ENCODE peak calls at places on chromosomes 12 and 14, in ten cellular contexts. V is AG09309; S is GM23338; B is dorsolateral prefrontal cortex; Y is HepG2; J is pancreas; C is MM.1S; U is hepatocyte; F is OCI-LY7; X is CD8-positive, alpha-beta memory T cell. A is an unnamed sample.

GRCh38 chr12:131831021-131831571 is 2.9 kb downstream of the MMP17 start:
- DNase-seq in V (no peak), S (no peak), B (no peak), Y (no peak), J (peak), C (no peak), U (peak), F (no peak), X (peak), A (no peak)

GRCh38 chr12:66555113-66555512 is 123.8 kb downstream of the GRIP1 start:
- DNase-seq in V (no peak), S (peak), B (no peak), Y (no peak), J (no peak), C (no peak), U (no peak), F (no peak), X (no peak), A (no peak)

GRCh38 chr12:45224311-45224710 is 8.4 kb downstream of the ANO6 start:
- DNase-seq in V (no peak), S (no peak), B (no peak), Y (no peak), J (no peak), C (peak), U (no peak), F (no peak), X (no peak), A (no peak)

GRCh38 chr14:35347323-35348043 is 55.3 kb downstream of the PSMA6 start:
- DNase-seq in V (no peak), S (peak), B (no peak), Y (peak), J (peak), C (no peak), U (peak), F (no peak), X (no peak), A (no peak)

GRCh38 chr12:80777587-80777986 is 60.9 kb downstream of the MYF5 start:
- DNase-seq in V (no peak), S (no peak), B (no peak), Y (peak), J (no peak), C (no peak), U (no peak), F (no peak), X (no peak), A (no peak)

GRCh38 chr12:95740751-95741150 is 49.8 kb downstream of the NTN4 start:
- DNase-seq in V (no peak), S (no peak), B (no peak), Y (no peak), J (no peak), C (no peak), U (no peak), F (no peak), X (no peak), A (no peak)

GRCh38 chr12:64674367-64674922 is 64.2 kb downstream of the RASSF3 start:
- DNase-seq in V (no peak), S (no peak), B (no peak), Y (no peak), J (no peak), C (no peak), U (no peak), F (peak), X (peak), A (no peak)

GRCh38 chr14:37889087-37889486 is 293.7 kb downstream of the TTC6 start:
- DNase-seq in V (no peak), S (no peak), B (no peak), Y (peak), J (no peak), C (no peak), U (no peak), F (no peak), X (no peak), A (no peak)

GRCh38 chr14:95691591-95691990 is 5.4 kb downstream of the TCL1B start:
- DNase-seq in V (no peak), S (no peak), B (no peak), Y (no peak), J (no peak), C (no peak), U (no peak), F (no peak), X (no peak), A (no peak)

GRCh38 chr12:123532808-123533649 is 490 bp downstream of the RILPL1 start:
- DNase-seq in V (no peak), S (peak), B (no peak), Y (peak), J (peak), C (no peak), U (peak), F (peak), X (no peak), A (peak)

GRCh38 chr12:114018669-114019068 is 52.5 kb upstream of the RBM19 start:
- DNase-seq in V (no peak), S (no peak), B (no peak), Y (no peak), J (no peak), C (no peak), U (no peak), F (no peak), X (no peak), A (no peak)

GRCh38 chr12:32034045-32034444 is 72.6 kb upstream of the BICD1 start:
- DNase-seq in V (no peak), S (no peak), B (no peak), Y (no peak), J (no peak), C (no peak), U (peak), F (no peak), X (no peak), A (no peak)

GRCh38 chr14:31387091-31387490 is 33.3 kb downstream of the HEATR5A start:
- DNase-seq in V (no peak), S (peak), B (no peak), Y (no peak), J (no peak), C (no peak), U (no peak), F (no peak), X (no peak), A (no peak)

GRCh38 chr12:53533476-53533875 is 26.2 kb upstream of the NPFF start:
- DNase-seq in V (no peak), S (no peak), B (no peak), Y (no peak), J (no peak), C (no peak), U (no peak), F (no peak), X (no peak), A (no peak)

GRCh38 chr12:51911307-51911706 is 4.0 kb downstream of the ACVRL1 start:
- DNase-seq in V (no peak), S (no peak), B (no peak), Y (no peak), J (peak), C (no peak), U (no peak), F (no peak), X (no peak), A (peak)

GRCh38 chr14:41498959-41499358 is 107.7 kb upstream of the LRFN5 start:
- DNase-seq in V (no peak), S (no peak), B (no peak), Y (no peak), J (no peak), C (no peak), U (no peak), F (no peak), X (no peak), A (no peak)

GRCh38 chr14:38207830-38208815 is at the start of gene SSTR1:
- DNase-seq in V (no peak), S (peak), B (peak), Y (peak), J (peak), C (no peak), U (peak), F (no peak), X (no peak), A (no peak)

GRCh38 chr12:121358093-121358492 is 5.9 kb upstream of the ANAPC5 start:
- DNase-seq in V (no peak), S (no peak), B (no peak), Y (peak), J (no peak), C (no peak), U (peak), F (no peak), X (no peak), A (no peak)

GRCh38 chr12:108980831-108981618 is 39.8 kb downstream of the SVOP start:
- DNase-seq in V (peak), S (peak), B (no peak), Y (no peak), J (no peak), C (no peak), U (no peak), F (no peak), X (no peak), A (no peak)

GRCh38 chr12:28057856-28058615 is 85.5 kb upstream of the PTHLH start:
- DNase-seq in V (peak), S (no peak), B (no peak), Y (no peak), J (no peak), C (no peak), U (no peak), F (no peak), X (no peak), A (no peak)

GRCh38 chr14:73728106-73729014 is 14.2 kb upstream of the PNMA1 start:
- DNase-seq in V (no peak), S (peak), B (peak), Y (peak), J (peak), C (peak), U (peak), F (peak), X (peak), A (peak)

GRCh38 chr12:123033392-123034021 is 53.0 kb downstream of the ARL6IP4 start:
- DNase-seq in V (no peak), S (no peak), B (no peak), Y (no peak), J (no peak), C (no peak), U (no peak), F (no peak), X (no peak), A (no peak)

GRCh38 chr14:104925214-104925899 is 678 bp downstream of the PLD4 start:
- DNase-seq in V (no peak), S (no peak), B (no peak), Y (no peak), J (no peak), C (no peak), U (no peak), F (no peak), X (no peak), A (no peak)
- H3K4me3 ChIP-seq in V (no peak), S (no peak), B (peak), Y (no peak), J (no peak), C (no peak), U (no peak), F (peak), X (no peak), A (no peak)

GRCh38 chr14:77022219-77022852 is 6.2 kb downstream of the IRF2BPL start:
- DNase-seq in V (no peak), S (no peak), B (no peak), Y (no peak), J (no peak), C (peak), U (peak), F (no peak), X (no peak), A (no peak)

GRCh38 chr14:77023001-77023996 is 5.2 kb downstream of the IRF2BPL start:
- DNase-seq in V (no peak), S (peak), B (peak), Y (peak), J (no peak), C (no peak), U (peak), F (no peak), X (no peak), A (peak)

GRCh38 chr14:77025744-77026165 is 2.8 kb downstream of the IRF2BPL start:
- DNase-seq in V (no peak), S (peak), B (no peak), Y (no peak), J (no peak), C (no peak), U (no peak), F (no peak), X (no peak), A (no peak)

GRCh38 chr14:77026166-77026929 is 2.2 kb downstream of the IRF2BPL start:
- DNase-seq in V (no peak), S (peak), B (peak), Y (no peak), J (peak), C (no peak), U (peak), F (no peak), X (no peak), A (peak)

DNA sequence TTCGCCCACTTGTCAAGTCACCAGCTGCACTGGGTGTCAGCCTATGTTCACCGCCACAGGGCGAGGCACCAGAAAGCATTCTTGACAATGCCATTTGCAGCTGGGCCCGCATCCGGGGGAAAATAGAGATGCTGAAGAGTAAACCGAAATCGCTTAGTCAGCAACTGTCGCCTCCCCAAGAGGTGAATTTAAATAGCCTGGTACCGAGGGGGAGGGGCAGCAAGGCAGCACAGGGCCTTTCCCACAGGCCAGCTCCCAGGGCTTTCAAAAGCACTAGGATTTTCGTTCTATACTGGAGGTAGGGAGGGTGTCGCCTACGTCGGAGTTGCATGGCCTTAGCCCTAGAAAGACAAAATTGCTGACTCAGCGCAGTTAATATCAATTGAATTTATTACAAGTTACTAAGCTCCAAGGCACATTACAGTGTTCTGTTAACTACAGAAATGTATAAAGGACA is 4.3 kb downstream of the IRF2BPL start:
- DNase-seq in V (no peak), S (peak), B (peak), Y (peak), J (no peak), C (peak), U (peak), F (no peak), X (peak), A (peak)
- H3K4me3 ChIP-seq in V (peak), S (peak), B (peak), Y (peak), J (peak), C (peak), U (peak), F (no peak), X (no peak), A (no peak)

DNA sequence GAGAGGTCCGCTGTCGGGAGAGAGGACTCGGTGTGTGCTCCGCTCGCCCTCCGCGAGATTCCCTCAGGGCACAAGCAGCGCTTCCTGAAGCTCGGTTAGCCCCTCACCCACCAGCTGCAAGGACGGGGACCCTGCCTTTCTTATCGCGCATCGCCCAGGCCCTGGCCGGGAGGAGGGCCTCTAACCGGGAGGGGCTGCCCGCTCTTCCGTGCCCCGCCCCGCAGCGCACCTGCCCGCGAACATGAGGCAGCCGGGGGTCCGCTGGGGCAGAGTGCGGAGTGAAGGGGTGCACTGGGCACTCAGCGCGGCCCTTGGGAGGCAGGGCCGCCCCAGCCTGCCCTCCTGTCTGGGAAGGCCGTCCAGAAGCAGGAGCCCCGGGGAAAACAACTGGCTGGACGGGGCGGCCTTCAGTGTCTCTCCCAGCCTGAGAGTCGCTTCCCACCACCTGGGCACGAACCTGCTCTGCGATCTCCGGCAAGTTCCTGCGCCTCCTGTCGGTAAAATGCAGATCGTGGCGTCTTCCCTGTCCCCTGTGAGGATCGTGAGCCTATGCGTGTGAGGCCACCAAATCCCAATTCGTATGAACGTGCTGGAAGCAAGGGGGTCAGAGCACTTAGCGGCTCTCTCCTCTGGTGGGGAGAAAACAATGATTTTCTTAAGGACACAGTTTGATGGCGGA is 28.0 kb upstream of the ADIPOR2 start:
- DNase-seq in V (no peak), S (peak), B (no peak), Y (no peak), J (peak), C (peak), U (peak), F (no peak), X (peak), A (peak)
- H3K4me3 ChIP-seq in V (no peak), S (peak), B (no peak), Y (no peak), J (no peak), C (peak), U (no peak), F (no peak), X (no peak), A (no peak)

DNA sequence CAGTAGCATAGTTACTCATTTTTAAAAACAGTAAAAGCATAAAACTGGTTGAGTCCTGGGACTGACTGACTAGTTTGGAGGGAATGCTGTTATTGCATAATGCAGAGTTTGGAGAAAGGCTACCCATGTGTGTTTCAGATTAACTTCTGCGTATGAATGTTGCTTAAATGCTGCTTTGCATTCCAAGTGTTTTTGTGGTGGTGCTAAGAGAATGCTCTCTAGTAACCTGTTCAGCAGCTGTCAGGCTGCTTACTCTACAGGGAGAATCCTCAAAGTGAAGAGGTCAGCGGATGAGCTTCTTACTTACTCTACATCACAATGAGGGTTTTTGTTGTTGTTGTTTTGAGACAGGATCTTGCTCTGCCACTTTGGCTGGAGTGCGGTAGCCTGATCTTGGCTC is 4.3 kb downstream of the DLST start:
- DNase-seq in V (peak), S (peak), B (no peak), Y (no peak), J (no peak), C (no peak), U (no peak), F (no peak), X (no peak), A (no peak)
- H3K4me3 ChIP-seq in V (no peak), S (peak), B (no peak), Y (no peak), J (no peak), C (no peak), U (no peak), F (no peak), X (no peak), A (no peak)

DNA sequence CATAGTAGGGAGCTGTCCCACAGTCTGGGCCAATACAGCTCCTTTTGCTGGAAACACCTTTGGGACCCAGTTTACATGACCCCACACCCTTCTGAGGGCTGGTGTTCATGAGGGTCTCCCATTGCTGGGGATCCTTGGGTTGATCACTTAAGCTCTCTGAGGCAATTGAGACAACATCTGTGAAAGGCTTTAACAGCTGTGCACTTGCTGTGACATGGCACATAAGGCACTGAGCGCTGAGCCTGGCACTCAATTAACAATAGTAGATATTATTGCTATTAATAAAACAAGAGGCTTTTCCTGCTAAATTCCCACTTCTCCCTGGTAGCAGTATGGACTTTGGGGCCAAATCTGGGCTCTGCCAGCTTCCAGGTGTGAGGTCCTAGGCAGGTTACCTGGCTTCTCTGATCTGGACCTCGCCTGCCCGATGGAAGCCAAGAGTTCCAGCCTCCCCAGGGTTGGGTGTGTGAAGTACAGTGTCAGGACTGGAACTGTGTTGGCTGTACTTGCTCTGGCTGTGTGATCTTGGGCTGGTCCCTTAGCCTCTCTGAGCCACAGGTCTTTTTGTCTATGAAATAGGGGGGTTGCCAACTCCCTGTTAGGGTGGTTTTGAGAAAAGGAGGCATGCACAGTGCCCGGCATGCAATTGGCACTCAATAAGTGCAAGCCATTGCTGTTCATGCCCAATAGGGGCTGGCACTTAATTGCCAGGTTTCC is 3.1 kb downstream of the SH2B3 start:
- DNase-seq in V (no peak), S (no peak), B (no peak), Y (no peak), J (no peak), C (no peak), U (no peak), F (peak), X (no peak), A (no peak)
- H3K4me3 ChIP-seq in V (peak), S (no peak), B (peak), Y (no peak), J (no peak), C (no peak), U (no peak), F (peak), X (peak), A (no peak)